ENCODE peak calls at places on chromosomes 2 and 18, in eight cellular contexts. N is neuronal stem cell, H is mucosa of descending colon, Y is tibial artery, U is PC-9, C is SJSA1, O is spleen, J is kidney. G is an unnamed sample. For H3K9me3 and H3K4me1, the result is how much of the 10 kb centered on the place peaks cover.

GRCh38 chr2:29228276-29228675 is 113.1 kb downstream of the CLIP4 start:
- DNase-seq in O (peak), Y (no peak), U (no peak), H (no peak), J (no peak), N (no peak), C (peak), G (no peak)

GRCh38 chr2:227455200-227455599 is 16.8 kb upstream of the AGFG1 start:
- DNase-seq in C (no peak), U (no peak), Y (no peak), N (no peak), J (no peak), H (no peak), O (no peak), G (no peak)

GRCh38 chr18:49178736-49179135 is 228.0 kb upstream of the SMAD7 start:
- DNase-seq in N (no peak), C (no peak), J (no peak), O (no peak), H (no peak), U (no peak), Y (no peak), G (no peak)

GRCh38 chr2:232927793-232928563 is 57.9 kb downstream of the SNORC start:
- DNase-seq in Y (no peak), U (peak), C (peak), N (peak), O (no peak), J (no peak), H (no peak), G (no peak)

GRCh38 chr18:52499646-52500045 is 159.6 kb downstream of the DCC start:
- DNase-seq in H (no peak), U (no peak), J (no peak), Y (no peak), C (no peak), O (no peak), N (no peak), G (no peak)

GRCh38 chr2:120546077-120546864 is 189.4 kb upstream of the GLI2 start:
- DNase-seq in J (no peak), C (peak), O (no peak), N (no peak), H (no peak), U (no peak), Y (peak), G (peak)

GRCh38 chr2:24580561-24580960 is 89.5 kb downstream of the NCOA1 start:
- DNase-seq in J (no peak), Y (no peak), H (no peak), C (no peak), U (no peak), N (no peak), O (no peak), G (no peak)

GRCh38 chr2:68278169-68278568 is 25.8 kb upstream of the PPP3R1 start:
- DNase-seq in H (no peak), O (no peak), Y (no peak), C (no peak), U (no peak), J (no peak), N (no peak), G (no peak)

GRCh38 chr2:51760441-51760840 is 728.5 kb upstream of the NRXN1 start:
- DNase-seq in C (no peak), J (no peak), U (no peak), H (no peak), O (no peak), N (no peak), Y (no peak), G (no peak)

GRCh38 chr2:127700527-127701192 is 637 bp upstream of the SFT2D3 start:
- DNase-seq in H (peak), O (peak), C (no peak), N (peak), Y (peak), U (peak), J (peak), G (peak)

DNA sequence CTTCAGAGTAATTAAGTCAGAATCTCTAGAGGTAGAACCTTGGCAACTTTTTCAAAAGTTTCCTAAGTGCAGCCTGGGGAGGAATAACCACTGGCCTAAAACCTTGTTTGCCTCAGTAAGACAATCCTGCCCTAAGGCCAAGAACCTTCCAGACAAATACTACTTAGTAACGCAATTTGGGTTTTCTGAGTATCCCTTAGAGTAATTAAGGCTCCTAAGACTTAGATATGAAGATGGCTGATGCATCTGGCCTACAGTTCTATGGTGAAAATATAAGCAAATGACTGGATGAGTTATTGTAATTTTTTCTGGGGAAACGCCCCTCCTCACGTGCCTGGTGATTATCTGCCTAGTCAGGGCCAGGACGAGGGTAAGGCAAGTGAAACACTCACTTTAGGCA is 95.7 kb upstream of the DLX2 start:
- DNase-seq in J (no peak), H (no peak), U (no peak), O (no peak), N (no peak), C (no peak), Y (no peak), G (no peak)
- H3K9me3 ChIP-seq in J (under half), H (under half), U (under half), O (under half), N (under half), C (under half), Y (under half), G (under half)

GRCh38 chr18:58397385-58398132 is 231.3 kb downstream of the ALPK2 start:
- DNase-seq in H (no peak), N (no peak), O (no peak), Y (no peak), J (no peak), U (no peak), C (no peak), G (no peak)
- H3K4me1 ChIP-seq in H (under half), N (under half), O (under half), Y (under half), J (under half), U (under half), C (under half), G (under half)

GRCh38 chr18:12559319-12559718 is 98.6 kb downstream of the SPIRE1 start:
- DNase-seq in U (no peak), N (no peak), Y (no peak), O (no peak), C (no peak), H (no peak), J (no peak), G (no peak)
- H3K9me3 ChIP-seq in U (under half), N (under half), Y (under half), O (under half), C (under half), H (under half), J (under half), G (under half)

GRCh38 chr2:70750320-70750719 is 17.7 kb downstream of the ADD2 start:
- DNase-seq in Y (no peak), J (no peak), U (no peak), H (no peak), N (no peak), O (no peak), C (no peak), G (no peak)

GRCh38 chr2:70753978-70754377 is 14.0 kb downstream of the ADD2 start:
- DNase-seq in C (no peak), H (no peak), J (no peak), O (no peak), N (no peak), Y (no peak), U (no peak), G (no peak)

GRCh38 chr2:70753031-70753430 is 15.0 kb downstream of the ADD2 start:
- DNase-seq in O (no peak), U (no peak), N (no peak), C (no peak), J (no peak), Y (no peak), H (no peak), G (no peak)

GRCh38 chr2:70748002-70748779 is 19.8 kb downstream of the ADD2 start:
- DNase-seq in H (no peak), U (no peak), Y (no peak), C (no peak), J (no peak), O (no peak), N (no peak), G (no peak)

DNA sequence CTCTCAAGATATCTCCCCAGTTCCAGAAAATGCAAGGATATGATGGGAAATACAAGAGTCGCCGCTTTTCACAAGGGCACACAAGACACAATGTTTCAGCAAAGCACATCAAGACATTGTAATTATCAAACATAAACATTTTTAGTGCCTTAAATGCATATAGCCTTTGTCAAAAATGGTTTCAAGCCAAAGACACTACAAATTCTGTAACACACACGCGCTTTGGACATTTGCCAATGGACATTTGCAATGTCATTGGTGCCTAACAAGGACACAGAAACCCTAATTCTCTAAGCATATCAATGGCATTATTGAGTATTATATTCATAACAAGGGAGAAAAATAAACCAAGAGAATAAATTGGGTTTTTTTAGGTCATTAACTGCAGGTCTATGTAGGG is 16.1 kb downstream of the ADD2 start:
- DNase-seq in Y (no peak), O (no peak), U (no peak), J (no peak), H (no peak), N (no peak), C (no peak), G (no peak)
- H3K4me1 ChIP-seq in Y (under half), O (under half), U (under half), J (under half), H (under half), N (under half), C (under half), G (under half)

GRCh38 chr2:156955701-156956100 is 301.8 kb upstream of the GALNT5 start:
- DNase-seq in O (no peak), H (no peak), C (no peak), N (no peak), Y (no peak), U (no peak), J (no peak), G (no peak)

GRCh38 chr2:156958374-156958773 is 299.1 kb upstream of the GALNT5 start:
- DNase-seq in U (no peak), Y (no peak), O (peak), H (no peak), N (no peak), J (no peak), C (no peak), G (no peak)

GRCh38 chr2:156959481-156959880 is 298.0 kb upstream of the GALNT5 start:
- DNase-seq in C (no peak), U (no peak), H (no peak), N (no peak), J (no peak), O (peak), Y (no peak), G (no peak)

GRCh38 chr2:156956161-156956560 is 301.3 kb upstream of the GALNT5 start:
- DNase-seq in U (no peak), J (no peak), C (no peak), Y (no peak), N (no peak), H (no peak), O (no peak), G (no peak)
- H3K9me3 ChIP-seq in U (under half), J (under half), C (under half), Y (under half), N (under half), H (under half), O (half or more), G (under half)

G was measured in adrenal gland.